ENCODE peak calls at places on chromosomes 4 and X, in nine cellular contexts. One of them, this sample, is unnamed.

GRCh38 chr4:81786063-81786763 is 314.5 kb upstream of the RASGEF1B start:
- DNase-seq in Caco-2: no peak
- DNase-seq in psoas muscle: no peak
- DNase-seq in HFFc6: no peak
- DNase-seq in nephron progenitor cell: no peak
- DNase-seq in HL-60: no peak
- DNase-seq in ascending aorta: no peak
- DNase-seq in cardiac fibroblast: peak
- DNase-seq in thoracic aorta: no peak
- DNase-seq in this sample: no peak

GRCh38 chrX:136779346-136779781 is 1.4 kb downstream of the ARHGEF6 start:
- DNase-seq in nephron progenitor cell: no peak
- DNase-seq in Caco-2: no peak
- DNase-seq in cardiac fibroblast: peak
- DNase-seq in ascending aorta: no peak
- DNase-seq in thoracic aorta: no peak
- DNase-seq in HFFc6: no peak
- DNase-seq in HL-60: peak
- DNase-seq in psoas muscle: no peak
- DNase-seq in this sample: no peak

GRCh38 chrX:19753368-19753767 is 134.0 kb downstream of the SH3KBP1 start:
- DNase-seq in ascending aorta: no peak
- DNase-seq in Caco-2: no peak
- DNase-seq in thoracic aorta: no peak
- DNase-seq in cardiac fibroblast: no peak
- DNase-seq in HL-60: no peak
- DNase-seq in psoas muscle: no peak
- DNase-seq in nephron progenitor cell: no peak
- DNase-seq in HFFc6: no peak
- DNase-seq in this sample: no peak

GRCh38 chrX:16946971-16947562 is 609 bp downstream of the REPS2 start:
- DNase-seq in HFFc6: no peak
- DNase-seq in thoracic aorta: no peak
- DNase-seq in nephron progenitor cell: peak
- DNase-seq in psoas muscle: peak
- DNase-seq in cardiac fibroblast: no peak
- DNase-seq in Caco-2: no peak
- DNase-seq in HL-60: no peak
- DNase-seq in ascending aorta: no peak
- DNase-seq in this sample: no peak

GRCh38 chr4:22190855-22191254 is 242.3 kb upstream of the KCNIP4 start:
- DNase-seq in HFFc6: peak
- DNase-seq in thoracic aorta: no peak
- DNase-seq in psoas muscle: no peak
- DNase-seq in ascending aorta: no peak
- DNase-seq in Caco-2: no peak
- DNase-seq in cardiac fibroblast: peak
- DNase-seq in nephron progenitor cell: no peak
- DNase-seq in HL-60: no peak
- DNase-seq in this sample: no peak

GRCh38 chrX:28609003-28609402 is 21.8 kb downstream of the IL1RAPL1 start:
- DNase-seq in nephron progenitor cell: no peak
- DNase-seq in thoracic aorta: no peak
- DNase-seq in psoas muscle: no peak
- DNase-seq in HFFc6: no peak
- DNase-seq in HL-60: no peak
- DNase-seq in Caco-2: no peak
- DNase-seq in cardiac fibroblast: no peak
- DNase-seq in ascending aorta: no peak
- DNase-seq in this sample: no peak

GRCh38 chrX:120316587-120317283 is 5.5 kb upstream of the TMEM255A start:
- DNase-seq in Caco-2: peak
- DNase-seq in cardiac fibroblast: peak
- DNase-seq in HL-60: no peak
- DNase-seq in thoracic aorta: no peak
- DNase-seq in HFFc6: peak
- DNase-seq in psoas muscle: no peak
- DNase-seq in nephron progenitor cell: no peak
- DNase-seq in ascending aorta: no peak
- DNase-seq in this sample: no peak

GRCh38 chr4:113952452-113953029 is 26.9 kb downstream of the ARSJ start:
- DNase-seq in thoracic aorta: no peak
- DNase-seq in cardiac fibroblast: peak
- DNase-seq in HL-60: peak
- DNase-seq in Caco-2: peak
- DNase-seq in HFFc6: peak
- DNase-seq in nephron progenitor cell: peak
- DNase-seq in psoas muscle: no peak
- DNase-seq in ascending aorta: no peak
- DNase-seq in this sample: peak

GRCh38 chrX:88612870-88613329 is 134.1 kb upstream of the CPXCR1 start:
- DNase-seq in Caco-2: no peak
- DNase-seq in nephron progenitor cell: no peak
- DNase-seq in HL-60: no peak
- DNase-seq in cardiac fibroblast: peak
- DNase-seq in HFFc6: no peak
- DNase-seq in ascending aorta: no peak
- DNase-seq in psoas muscle: no peak
- DNase-seq in thoracic aorta: no peak
- DNase-seq in this sample: no peak

GRCh38 chr4:95847908-95848468 is 8.1 kb downstream of the PDHA2 start:
- DNase-seq in cardiac fibroblast: no peak
- DNase-seq in HL-60: no peak
- DNase-seq in HFFc6: no peak
- DNase-seq in thoracic aorta: no peak
- DNase-seq in Caco-2: no peak
- DNase-seq in psoas muscle: no peak
- DNase-seq in nephron progenitor cell: no peak
- DNase-seq in ascending aorta: no peak
- DNase-seq in this sample: no peak

GRCh38 chr4:2545321-2546013 is 9.0 kb downstream of the FAM193A start:
- DNase-seq in thoracic aorta: no peak
- DNase-seq in HL-60: no peak
- DNase-seq in cardiac fibroblast: peak
- DNase-seq in nephron progenitor cell: no peak
- DNase-seq in psoas muscle: no peak
- DNase-seq in HFFc6: no peak
- DNase-seq in Caco-2: no peak
- DNase-seq in ascending aorta: no peak
- DNase-seq in this sample: no peak

GRCh38 chrX:104721854-104722253 is 155.9 kb downstream of the IL1RAPL2 start:
- DNase-seq in cardiac fibroblast: no peak
- DNase-seq in nephron progenitor cell: no peak
- DNase-seq in Caco-2: no peak
- DNase-seq in HL-60: no peak
- DNase-seq in HFFc6: no peak
- DNase-seq in thoracic aorta: no peak
- DNase-seq in psoas muscle: no peak
- DNase-seq in ascending aorta: no peak
- DNase-seq in this sample: no peak

GRCh38 chr4:71266090-71266794 is 72.6 kb upstream of the SLC4A4 start:
- DNase-seq in HL-60: no peak
- DNase-seq in thoracic aorta: no peak
- DNase-seq in ascending aorta: no peak
- DNase-seq in psoas muscle: no peak
- DNase-seq in Caco-2: no peak
- DNase-seq in cardiac fibroblast: peak
- DNase-seq in HFFc6: peak
- DNase-seq in nephron progenitor cell: no peak
- DNase-seq in this sample: peak

GRCh38 chr4:8747467-8747841 is 124.2 kb downstream of the HMX1 start:
- DNase-seq in thoracic aorta: no peak
- DNase-seq in HL-60: no peak
- DNase-seq in nephron progenitor cell: no peak
- DNase-seq in Caco-2: peak
- DNase-seq in ascending aorta: peak
- DNase-seq in psoas muscle: peak
- DNase-seq in cardiac fibroblast: no peak
- DNase-seq in HFFc6: no peak
- DNase-seq in this sample: no peak

GRCh38 chr4:41006141-41006540 is 208.2 kb downstream of the APBB2 start:
- DNase-seq in psoas muscle: no peak
- DNase-seq in thoracic aorta: no peak
- DNase-seq in cardiac fibroblast: peak
- DNase-seq in nephron progenitor cell: no peak
- DNase-seq in ascending aorta: no peak
- DNase-seq in HFFc6: peak
- DNase-seq in HL-60: no peak
- DNase-seq in Caco-2: no peak
- DNase-seq in this sample: no peak

GRCh38 chrX:52594658-52595057 is 60.0 kb downstream of the SSX7 start:
- DNase-seq in cardiac fibroblast: no peak
- DNase-seq in HFFc6: no peak
- DNase-seq in Caco-2: no peak
- DNase-seq in thoracic aorta: no peak
- DNase-seq in psoas muscle: no peak
- DNase-seq in nephron progenitor cell: no peak
- DNase-seq in HL-60: no peak
- DNase-seq in ascending aorta: no peak
- DNase-seq in this sample: no peak

GRCh38 chrX:153538424-153538823 is 21.0 kb downstream of the ATP2B3 start:
- DNase-seq in HFFc6: no peak
- DNase-seq in ascending aorta: no peak
- DNase-seq in HL-60: no peak
- DNase-seq in thoracic aorta: no peak
- DNase-seq in cardiac fibroblast: no peak
- DNase-seq in nephron progenitor cell: no peak
- DNase-seq in Caco-2: no peak
- DNase-seq in psoas muscle: no peak
- DNase-seq in this sample: no peak

GRCh38 chr4:157225096-157225495 is 4.6 kb downstream of the GRIA2 start:
- DNase-seq in nephron progenitor cell: no peak
- DNase-seq in psoas muscle: no peak
- DNase-seq in thoracic aorta: no peak
- DNase-seq in HL-60: no peak
- DNase-seq in ascending aorta: no peak
- DNase-seq in Caco-2: no peak
- DNase-seq in HFFc6: no peak
- DNase-seq in cardiac fibroblast: no peak
- DNase-seq in this sample: no peak

GRCh38 chrX:44973420-44973932 is 100.5 kb downstream of the KDM6A start:
- DNase-seq in nephron progenitor cell: no peak
- DNase-seq in ascending aorta: no peak
- DNase-seq in psoas muscle: no peak
- DNase-seq in thoracic aorta: no peak
- DNase-seq in HL-60: no peak
- DNase-seq in HFFc6: no peak
- DNase-seq in cardiac fibroblast: no peak
- DNase-seq in Caco-2: no peak
- DNase-seq in this sample: no peak

GRCh38 chr4:175238827-175239517 is 320.8 kb downstream of the ADAM29 start:
- DNase-seq in thoracic aorta: no peak
- DNase-seq in cardiac fibroblast: peak
- DNase-seq in ascending aorta: no peak
- DNase-seq in Caco-2: no peak
- DNase-seq in nephron progenitor cell: no peak
- DNase-seq in psoas muscle: no peak
- DNase-seq in HFFc6: no peak
- DNase-seq in HL-60: no peak
- DNase-seq in this sample: no peak

GRCh38 chr4:71468086-71468485 is 129.3 kb downstream of the SLC4A4 start:
- DNase-seq in thoracic aorta: no peak
- DNase-seq in ascending aorta: no peak
- DNase-seq in HL-60: no peak
- DNase-seq in nephron progenitor cell: no peak
- DNase-seq in Caco-2: no peak
- DNase-seq in HFFc6: no peak
- DNase-seq in psoas muscle: no peak
- DNase-seq in cardiac fibroblast: no peak
- DNase-seq in this sample: no peak

GRCh38 chrX:68416592-68416991 is 16.7 kb downstream of the OPHN1 start:
- DNase-seq in psoas muscle: no peak
- DNase-seq in nephron progenitor cell: no peak
- DNase-seq in cardiac fibroblast: peak
- DNase-seq in HFFc6: no peak
- DNase-seq in thoracic aorta: no peak
- DNase-seq in ascending aorta: no peak
- DNase-seq in Caco-2: no peak
- DNase-seq in HL-60: no peak
- DNase-seq in this sample: no peak

GRCh38 chrX:45479196-45479834 is 278.6 kb upstream of the DIPK2B start:
- DNase-seq in Caco-2: no peak
- DNase-seq in nephron progenitor cell: no peak
- DNase-seq in HFFc6: peak
- DNase-seq in ascending aorta: no peak
- DNase-seq in cardiac fibroblast: peak
- DNase-seq in psoas muscle: no peak
- DNase-seq in thoracic aorta: no peak
- DNase-seq in HL-60: no peak
- DNase-seq in this sample: no peak

GRCh38 chr4:27666943-27667342 is 806.3 kb downstream of the STIM2 start:
- DNase-seq in HL-60: no peak
- DNase-seq in ascending aorta: no peak
- DNase-seq in cardiac fibroblast: no peak
- DNase-seq in nephron progenitor cell: no peak
- DNase-seq in Caco-2: peak
- DNase-seq in psoas muscle: no peak
- DNase-seq in HFFc6: no peak
- DNase-seq in thoracic aorta: no peak
- DNase-seq in this sample: no peak
- TF ChIP-seq CTCF in HL-60: no peak
- TF ChIP-seq CTCF in ascending aorta: no peak
- TF ChIP-seq CTCF in cardiac fibroblast: no peak
- TF ChIP-seq CTCF in nephron progenitor cell: no peak
- TF ChIP-seq CTCF in Caco-2: peak
- TF ChIP-seq CTCF in psoas muscle: no peak
- TF ChIP-seq CTCF in HFFc6: peak
- TF ChIP-seq CTCF in thoracic aorta: no peak
- TF ChIP-seq CTCF in this sample: no peak

GRCh38 chr4:12723849-12724447 is 760.2 kb downstream of the RAB28 start:
- DNase-seq in thoracic aorta: no peak
- DNase-seq in Caco-2: no peak
- DNase-seq in HL-60: no peak
- DNase-seq in ascending aorta: no peak
- DNase-seq in nephron progenitor cell: no peak
- DNase-seq in cardiac fibroblast: peak
- DNase-seq in psoas muscle: no peak
- DNase-seq in HFFc6: no peak
- DNase-seq in this sample: no peak
- TF ChIP-seq CTCF in thoracic aorta: no peak
- TF ChIP-seq CTCF in Caco-2: no peak
- TF ChIP-seq CTCF in HL-60: no peak
- TF ChIP-seq CTCF in ascending aorta: no peak
- TF ChIP-seq CTCF in nephron progenitor cell: no peak
- TF ChIP-seq CTCF in cardiac fibroblast: no peak
- TF ChIP-seq CTCF in psoas muscle: no peak
- TF ChIP-seq CTCF in HFFc6: no peak
- TF ChIP-seq CTCF in this sample: peak

GRCh38 chrX:100424012-100424411 is 13.9 kb upstream of the PCDH19 start:
- DNase-seq in Caco-2: peak
- DNase-seq in HL-60: no peak
- DNase-seq in cardiac fibroblast: no peak
- DNase-seq in HFFc6: no peak
- DNase-seq in psoas muscle: no peak
- DNase-seq in ascending aorta: no peak
- DNase-seq in nephron progenitor cell: no peak
- DNase-seq in thoracic aorta: no peak
- DNase-seq in this sample: no peak
- TF ChIP-seq CTCF in Caco-2: peak
- TF ChIP-seq CTCF in HL-60: no peak
- TF ChIP-seq CTCF in cardiac fibroblast: peak
- TF ChIP-seq CTCF in HFFc6: no peak
- TF ChIP-seq CTCF in psoas muscle: no peak
- TF ChIP-seq CTCF in ascending aorta: no peak
- TF ChIP-seq CTCF in nephron progenitor cell: no peak
- TF ChIP-seq CTCF in thoracic aorta: no peak
- TF ChIP-seq CTCF in this sample: no peak

GRCh38 chr4:19850909-19851308 is 400.8 kb upstream of the SLIT2 start:
- DNase-seq in Caco-2: no peak
- DNase-seq in cardiac fibroblast: peak
- DNase-seq in HL-60: no peak
- DNase-seq in HFFc6: peak
- DNase-seq in nephron progenitor cell: no peak
- DNase-seq in ascending aorta: no peak
- DNase-seq in thoracic aorta: no peak
- DNase-seq in psoas muscle: no peak
- DNase-seq in this sample: no peak
- TF ChIP-seq CTCF in Caco-2: no peak
- TF ChIP-seq CTCF in cardiac fibroblast: peak
- TF ChIP-seq CTCF in HL-60: no peak
- TF ChIP-seq CTCF in HFFc6: peak
- TF ChIP-seq CTCF in nephron progenitor cell: no peak
- TF ChIP-seq CTCF in ascending aorta: no peak
- TF ChIP-seq CTCF in thoracic aorta: no peak
- TF ChIP-seq CTCF in psoas muscle: no peak
- TF ChIP-seq CTCF in this sample: no peak

This sample was measured in GM13977.